ENCODE peak calls at places on chromosomes 2 and 18, in four cellular contexts. C is BE2C, T is brain microvascular endothelial cell, D is mesenteric fat pad. S is an unnamed sample.

GRCh38 chr2:234252766-234253165 is 202.3 kb downstream of the SPP2 start:
- DNase-seq in C (no peak), T (no peak), D (no peak), S (no peak)

GRCh38 chr2:165239230-165239629 is at the start of gene SCN2A:
- DNase-seq in C (peak), T (peak), D (no peak), S (peak)

GRCh38 chr18:48868468-48869466 is 82.0 kb downstream of the SMAD7 start:
- DNase-seq in C (no peak), T (no peak), D (no peak), S (no peak)

GRCh38 chr2:14988600-14988999 is 356.1 kb downstream of the LRATD1 start:
- DNase-seq in C (no peak), T (no peak), D (no peak), S (no peak)

GRCh38 chr2:170277943-170278342 is 100.0 kb downstream of the MYO3B start:
- DNase-seq in C (no peak), T (no peak), D (no peak), S (no peak)

GRCh38 chr18:60794802-60795201 is 422.2 kb upstream of the MC4R start:
- DNase-seq in C (no peak), T (no peak), D (no peak), S (peak)

GRCh38 chr2:151976945-151977353 is 121.9 kb downstream of the CACNB4 start:
- DNase-seq in C (no peak), T (no peak), D (no peak), S (no peak)

GRCh38 chr2:239954166-239955085 is 70.7 kb downstream of the NDUFA10 start:
- DNase-seq in C (no peak), T (peak), D (no peak), S (no peak)

GRCh38 chr2:30185175-30185574 is 38.4 kb downstream of the YPEL5 start:
- DNase-seq in C (no peak), T (no peak), D (no peak), S (no peak)

GRCh38 chr2:196535080-196535479 is 104.4 kb upstream of the CCDC150 start:
- DNase-seq in C (no peak), T (no peak), D (no peak), S (no peak)

GRCh38 chr18:46414863-46415262 is 242.2 kb downstream of the LOXHD1 start:
- DNase-seq in C (no peak), T (no peak), D (no peak), S (no peak)

GRCh38 chr2:71471276-71471675 is 17.9 kb downstream of the DYSF start:
- DNase-seq in C (no peak), T (peak), D (no peak), S (no peak)

GRCh38 chr2:152062130-152063091 is 36.4 kb downstream of the CACNB4 start:
- DNase-seq in C (no peak), T (peak), D (no peak), S (peak)

GRCh38 chr2:217057773-217058172 is 197.9 kb upstream of the TNP1 start:
- DNase-seq in C (no peak), T (no peak), D (no peak), S (no peak)

GRCh38 chr2:73952499-73953446 is 26.1 kb downstream of the DGUOK start:
- DNase-seq in C (no peak), T (peak), D (no peak), S (peak)

GRCh38 chr18:51195086-51195601 is 2.3 kb downstream of the MEX3C start:
- DNase-seq in C (no peak), T (no peak), D (no peak), S (no peak)

GRCh38 chr18:45805551-45805950 is 19.9 kb upstream of the SIGLEC15 start:
- DNase-seq in C (no peak), T (no peak), D (no peak), S (no peak)

GRCh38 chr2:46557788-46558187 is 78.4 kb downstream of the TMEM247 start:
- DNase-seq in C (no peak), T (no peak), D (no peak), S (no peak)

GRCh38 chr2:174840436-174840835 is 76.2 kb upstream of the CHRNA1 start:
- DNase-seq in C (no peak), T (peak), D (no peak), S (no peak)

S was measured in D341Med.